ENCODE peak calls at places on chromosome 12, in seven cellular contexts. V, A, G, I, X, C and P are unnamed samples. For H3K9me3 and H3K27me3, the result is how much of the 10 kb centered on the place peaks cover.

GRCh38 chr12:24045816-24046257 is 96.4 kb upstream of the SOX5 start:
- DNase-seq in I (no peak), C (no peak), X (peak), V (no peak), A (peak), G (peak), P (no peak)

GRCh38 chr12:116248433-116248832 is 29.1 kb downstream of the MED13L start:
- DNase-seq in C (no peak), X (no peak), A (no peak), V (no peak), I (no peak), G (no peak), P (no peak)

GRCh38 chr12:58247633-58248032 is 306.3 kb downstream of the ATP23 start:
- DNase-seq in G (no peak), X (no peak), A (no peak), C (no peak), V (peak), I (no peak), P (peak)

GRCh38 chr12:1836241-1836803 is 16.0 kb downstream of the LRTM2 start:
- DNase-seq in X (no peak), G (no peak), C (peak), A (peak), V (no peak), I (no peak), P (no peak)

GRCh38 chr12:101414533-101415119 is 7.1 kb upstream of the ARL1 start:
- DNase-seq in A (peak), C (no peak), I (no peak), V (peak), X (no peak), G (peak), P (peak)

GRCh38 chr12:14216405-14217294 is 148.8 kb upstream of the ATF7IP start:
- DNase-seq in C (no peak), G (peak), I (no peak), A (no peak), X (no peak), V (no peak), P (no peak)

GRCh38 chr12:130041983-130042812 is 120.1 kb upstream of the FZD10 start:
- DNase-seq in A (no peak), I (no peak), X (no peak), V (no peak), G (no peak), C (peak), P (peak)

GRCh38 chr12:82124711-82125110 is 233.5 kb downstream of the CCDC59 start:
- DNase-seq in X (no peak), G (no peak), A (no peak), V (no peak), I (no peak), C (no peak), P (no peak)

GRCh38 chr12:123931686-123932321 is 40.8 kb downstream of the CCDC92 start:
- DNase-seq in C (no peak), A (no peak), V (no peak), I (no peak), X (no peak), G (no peak), P (no peak)

GRCh38 chr12:102883204-102883799 is 33.7 kb downstream of the PAH start:
- DNase-seq in C (peak), X (peak), I (peak), V (peak), G (no peak), A (peak), P (peak)

GRCh38 chr12:6306151-6306550 is 4.3 kb upstream of the PLEKHG6 start:
- DNase-seq in G (no peak), A (peak), C (no peak), V (no peak), X (no peak), I (no peak), P (no peak)

GRCh38 chr12:26197832-26198231 is 2.5 kb downstream of the SSPN start:
- DNase-seq in I (peak), A (no peak), X (no peak), V (no peak), C (no peak), G (no peak), P (no peak)

GRCh38 chr12:119693511-119693910 is 25.6 kb downstream of the PRKAB1 start:
- DNase-seq in X (no peak), I (no peak), A (no peak), V (no peak), C (no peak), G (no peak), P (no peak)

GRCh38 chr12:123384318-123384993 is 524 bp downstream of the KMT5A start:
- DNase-seq in V (no peak), X (no peak), G (no peak), I (no peak), A (peak), C (no peak), P (no peak)

GRCh38 chr12:127640181-127640886 is 626.6 kb upstream of the TMEM132C start:
- DNase-seq in G (peak), V (no peak), A (no peak), C (no peak), X (peak), I (no peak), P (no peak)

GRCh38 chr12:47852096-47852571 is 32.4 kb upstream of the HDAC7 start:
- DNase-seq in V (no peak), I (no peak), X (no peak), C (no peak), A (no peak), G (no peak), P (no peak)

GRCh38 chr12:113142173-113142885 is 6.8 kb upstream of the RASAL1 start:
- DNase-seq in G (no peak), X (peak), I (peak), A (peak), V (no peak), C (peak), P (no peak)

GRCh38 chr12:58416211-58416610 is 474.8 kb downstream of the ATP23 start:
- DNase-seq in X (no peak), G (peak), C (no peak), I (no peak), A (peak), V (no peak), P (no peak)

GRCh38 chr12:9799961-9800360 is 27.3 kb upstream of the KLRF1 start:
- DNase-seq in V (no peak), C (no peak), G (peak), I (no peak), A (no peak), X (no peak), P (no peak)

GRCh38 chr12:62562892-62563291 is 96.3 kb downstream of the MON2 start:
- DNase-seq in G (peak), I (no peak), C (no peak), X (no peak), V (no peak), A (no peak), P (no peak)

GRCh38 chr12:122116707-122117535 is 38.4 kb downstream of the MLXIP start:
- DNase-seq in X (peak), V (no peak), A (peak), C (peak), I (peak), G (no peak), P (no peak)

GRCh38 chr12:34372003-34372402 is 349.7 kb downstream of the ALG10 start:
- DNase-seq in X (no peak), V (no peak), C (no peak), I (no peak), A (no peak), G (no peak), P (no peak)

GRCh38 chr12:34377243-34378035 is 355.1 kb downstream of the ALG10 start:
- DNase-seq in V (no peak), X (no peak), G (no peak), C (no peak), I (no peak), A (no peak), P (no peak)

GRCh38 chr12:34379142-34379541 is 356.8 kb downstream of the ALG10 start:
- DNase-seq in C (no peak), X (no peak), A (no peak), I (no peak), G (no peak), V (no peak), P (no peak)

GRCh38 chr12:34373926-34374325 is 351.6 kb downstream of the ALG10 start:
- DNase-seq in X (no peak), G (no peak), I (no peak), V (no peak), C (no peak), A (no peak), P (no peak)

GRCh38 chr12:34376133-34376799 is 354.0 kb downstream of the ALG10 start:
- DNase-seq in G (no peak), C (no peak), I (no peak), A (no peak), X (no peak), V (no peak), P (no peak)
- H3K9me3 ChIP-seq in G (under half), C (under half), I (under half), A (under half), X (half or more), V (under half), P (under half)

GRCh38 chr12:54595471-54595870 is 7.0 kb upstream of the PPP1R1A start:
- DNase-seq in A (no peak), C (no peak), G (no peak), X (no peak), V (no peak), I (no peak), P (no peak)
- H3K27me3 ChIP-seq in A (under half), C (under half), G (under half), X (under half), V (under half), I (under half), P (under half)

DNA sequence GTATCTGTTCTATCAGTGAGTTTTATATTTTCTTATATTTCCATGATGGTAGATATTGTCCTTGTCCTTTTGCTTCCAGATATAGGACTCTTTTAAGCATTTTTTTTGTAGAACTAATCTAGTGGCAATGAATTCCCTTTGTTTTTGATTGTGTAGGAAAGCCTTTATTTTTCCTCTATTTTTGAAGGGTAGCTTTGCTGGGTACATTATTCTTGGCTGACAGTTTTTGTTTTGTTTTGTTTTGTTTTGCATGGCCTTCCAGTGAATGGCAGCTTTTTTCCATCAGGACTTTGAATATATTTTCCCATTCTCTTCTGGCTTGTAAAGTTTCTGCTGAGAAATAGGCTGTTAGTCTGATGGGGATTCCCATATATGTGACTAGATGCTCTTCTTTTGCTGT is 70.2 kb upstream of the MUCL1 start:
- DNase-seq in V (no peak), X (no peak), I (no peak), C (no peak), A (no peak), G (no peak), P (no peak)
- H3K9me3 ChIP-seq in V (under half), X (under half), I (under half), C (under half), A (under half), G (under half), P (under half)

GRCh38 chr12:48991247-48992050 is 7.7 kb downstream of the DDN start:
- DNase-seq in C (no peak), I (no peak), A (no peak), X (no peak), V (no peak), G (no peak), P (no peak)
- H3K27me3 ChIP-seq in C (half or more), I (half or more), A (under half), X (under half), V (under half), G (half or more), P (under half)

DNA sequence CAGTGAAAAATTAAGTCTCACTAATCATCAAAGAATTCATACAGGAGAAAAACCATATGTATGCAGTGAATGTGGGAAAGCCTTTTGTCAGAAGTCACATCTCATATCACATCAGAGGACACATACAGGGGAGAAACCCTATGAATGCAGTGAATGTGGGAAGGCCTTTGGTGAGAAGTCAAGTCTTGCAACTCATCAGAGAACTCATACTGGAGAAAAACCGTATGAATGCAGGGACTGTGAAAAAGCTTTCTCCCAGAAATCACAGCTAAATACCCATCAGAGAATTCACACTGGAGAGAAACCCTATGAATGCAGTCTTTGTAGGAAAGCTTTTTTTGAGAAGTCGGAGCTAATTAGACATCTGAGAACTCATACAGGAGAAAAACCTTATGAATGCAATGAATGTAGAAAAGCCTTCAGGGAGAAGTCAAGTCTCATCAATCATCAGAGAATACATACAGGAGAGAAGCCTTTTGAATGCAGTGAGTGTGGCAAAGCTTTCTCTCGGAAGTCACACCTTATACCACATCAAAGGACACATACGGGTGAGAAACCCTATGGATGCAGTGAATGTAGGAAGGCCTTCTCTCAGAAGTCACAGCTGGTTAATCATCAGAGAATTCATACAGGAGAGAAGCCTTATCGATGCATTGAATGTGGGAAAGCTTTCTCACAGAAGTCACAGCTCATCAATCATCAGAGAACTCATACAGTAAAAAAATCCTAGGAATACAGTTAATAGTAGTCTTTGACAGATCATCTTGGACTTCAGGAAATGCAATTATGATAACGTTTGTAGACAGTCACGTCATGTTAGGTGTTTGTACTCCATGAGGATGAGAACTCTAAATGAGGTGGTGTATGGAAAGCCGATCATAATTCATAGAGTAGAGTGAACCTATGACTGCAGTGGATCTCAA is 21.2 kb downstream of the ZNF84 start:
- DNase-seq in C (no peak), G (peak), V (no peak), X (no peak), I (no peak), A (no peak), P (no peak)
- H3K9me3 ChIP-seq in C (half or more), G (half or more), V (half or more), X (half or more), I (half or more), A (half or more), P (half or more)

DNA sequence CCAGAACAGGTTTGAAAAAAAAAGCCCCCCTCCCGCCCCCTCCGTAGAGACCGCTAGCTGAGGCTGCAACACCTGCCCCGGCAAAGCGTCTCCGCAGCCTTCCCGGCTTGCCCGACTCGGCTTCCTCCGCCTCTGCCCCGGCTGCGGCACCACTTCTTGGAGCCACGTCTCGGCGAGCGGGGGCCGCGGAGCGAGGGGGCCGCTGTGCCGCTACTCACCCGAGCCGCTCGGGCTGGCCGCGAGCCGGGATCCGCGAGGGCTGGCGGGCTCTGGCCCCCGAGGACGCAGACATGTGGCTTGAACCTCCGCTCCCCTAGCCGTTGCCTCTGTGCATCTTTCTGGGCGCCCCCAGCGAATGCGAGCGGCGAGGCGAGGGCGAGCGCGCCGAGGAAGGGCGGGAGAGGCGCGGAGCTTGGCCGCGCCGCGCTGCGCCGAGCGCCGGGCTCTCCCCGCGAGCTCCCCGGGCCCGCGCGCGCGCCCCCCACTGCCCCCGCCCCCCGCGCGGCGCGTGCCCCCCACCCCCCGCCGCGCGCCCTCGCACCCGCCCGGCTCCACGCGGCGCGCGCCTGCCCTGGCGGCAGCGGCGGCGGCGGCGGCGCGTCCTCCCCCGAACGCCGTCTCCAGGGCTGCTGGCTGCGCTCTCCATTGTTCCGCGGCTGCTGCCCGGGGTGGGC is 249.5 kb downstream of the APAF1 start:
- DNase-seq in I (no peak), G (no peak), V (no peak), C (no peak), X (no peak), A (peak), P (peak)
- H3K27me3 ChIP-seq in I (half or more), G (under half), V (under half), C (under half), X (under half), A (under half), P (under half)

DNA sequence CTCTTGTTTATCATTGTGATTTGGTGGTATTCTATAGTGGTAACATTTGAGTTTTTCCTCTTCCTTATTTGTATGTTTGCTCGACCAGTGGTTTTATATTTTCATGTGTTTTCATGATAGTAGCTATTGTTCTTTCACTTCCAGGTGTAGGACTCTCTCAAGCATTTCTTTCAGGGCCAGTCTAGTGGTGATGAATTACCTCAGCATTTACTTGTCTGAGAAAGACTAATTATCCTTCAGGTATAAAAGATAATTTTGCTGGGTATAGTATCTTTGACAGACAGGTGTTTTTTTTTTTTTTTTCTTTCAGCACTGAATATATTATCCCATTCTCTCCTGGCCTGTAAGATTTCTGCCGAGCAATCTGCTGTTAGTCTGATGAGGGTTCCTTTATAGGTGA is 35.0 kb upstream of the CCND2 start:
- DNase-seq in X (no peak), V (no peak), G (no peak), I (no peak), C (no peak), A (no peak), P (no peak)
- H3K9me3 ChIP-seq in X (under half), V (under half), G (under half), I (under half), C (under half), A (under half), P (under half)

GRCh38 chr12:53938276-53939140 is at the start of gene HOXC13:
- DNase-seq in I (no peak), G (no peak), A (peak), V (peak), X (peak), C (no peak), P (peak)
- H3K27me3 ChIP-seq in I (half or more), G (half or more), A (half or more), V (under half), X (under half), C (half or more), P (half or more)

GRCh38 chr12:7351177-7351576 is 47.3 kb downstream of the ACSM4 start:
- DNase-seq in V (no peak), G (no peak), X (no peak), I (no peak), C (no peak), A (no peak), P (no peak)

GRCh38 chr12:7346571-7347225 is 42.8 kb downstream of the ACSM4 start:
- DNase-seq in X (no peak), A (no peak), G (no peak), C (no peak), I (no peak), V (no peak), P (no peak)

GRCh38 chr12:7345232-7345631 is 41.4 kb downstream of the ACSM4 start:
- DNase-seq in A (no peak), C (no peak), I (no peak), V (no peak), G (no peak), X (no peak), P (no peak)

GRCh38 chr12:7352661-7353060 is 48.8 kb downstream of the ACSM4 start:
- DNase-seq in C (no peak), I (no peak), A (no peak), X (no peak), V (no peak), G (no peak), P (no peak)

DNA sequence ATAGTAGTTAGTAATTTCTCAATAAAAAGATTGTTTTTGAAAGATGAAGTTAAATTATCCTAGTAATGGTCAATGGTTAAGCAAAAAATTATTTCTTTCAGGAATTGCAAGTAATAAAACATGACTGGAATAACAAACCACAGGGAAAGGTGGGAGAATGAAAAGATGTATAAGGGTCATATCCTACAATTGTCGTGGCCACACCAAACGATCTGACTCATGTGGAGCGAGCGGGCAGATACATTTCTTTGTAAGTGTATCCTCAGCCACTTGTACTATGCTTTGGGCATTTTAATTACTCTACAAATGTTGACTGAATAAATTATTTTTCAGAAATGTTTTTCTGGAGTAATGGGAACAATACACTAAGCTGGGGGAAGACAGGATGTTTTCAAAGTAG is 45.5 kb downstream of the ACSM4 start:
- DNase-seq in V (no peak), C (no peak), G (no peak), A (no peak), I (no peak), X (no peak), P (no peak)
- H3K9me3 ChIP-seq in V (under half), C (under half), G (under half), A (under half), I (under half), X (under half), P (under half)

DNA sequence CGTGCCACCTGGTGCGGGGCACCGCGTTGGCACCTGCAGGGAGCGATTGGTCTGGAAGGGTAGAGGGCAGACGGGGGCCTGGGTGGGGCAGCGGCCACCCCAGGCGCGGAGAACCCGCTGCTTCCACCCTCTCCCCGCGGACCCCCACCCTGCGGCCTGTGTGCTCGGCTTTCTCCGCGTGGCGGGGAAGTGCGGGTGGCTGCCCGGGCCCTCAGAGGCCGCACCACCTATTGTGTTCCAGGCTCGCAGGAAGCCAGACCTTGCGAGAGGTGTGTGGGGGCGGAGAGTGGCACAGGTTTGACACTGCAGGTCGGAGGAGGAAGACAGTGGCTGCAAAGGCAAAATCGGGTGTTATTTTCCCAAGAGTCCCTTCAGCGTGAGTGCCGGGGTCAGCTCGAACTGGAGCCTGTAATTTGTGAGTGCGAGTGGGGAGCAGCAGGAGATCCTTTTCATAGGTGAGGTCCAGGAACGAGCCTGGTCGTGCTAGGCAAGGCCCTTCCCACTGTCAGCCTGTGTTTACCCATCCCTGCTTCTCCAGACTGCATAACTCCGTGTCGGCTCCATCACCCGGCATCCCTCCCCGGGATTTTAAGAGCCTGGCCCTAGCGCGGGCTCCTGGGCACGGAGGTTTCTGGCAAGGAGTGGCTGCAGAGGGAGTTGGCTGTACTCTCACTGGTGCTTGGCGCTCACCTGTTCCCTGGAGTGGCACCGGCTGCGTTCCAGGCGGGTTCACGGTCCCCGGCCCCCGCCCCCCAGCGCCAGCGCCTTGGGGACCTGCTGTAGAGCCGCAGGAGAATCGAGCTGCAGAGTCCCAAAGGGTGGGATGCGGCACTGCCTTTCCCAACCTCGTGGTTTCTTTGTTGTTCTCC is 930 bp downstream of the TBC1D30 start:
- DNase-seq in C (no peak), I (peak), X (no peak), G (no peak), A (no peak), V (no peak), P (peak)
- H3K27me3 ChIP-seq in C (under half), I (half or more), X (under half), G (under half), A (half or more), V (under half), P (under half)